ENCODE peak calls at places on chromosomes 12 and 14, in five cellular contexts. L is activated naive CD4-positive, alpha-beta T cell treated with anti-CD3 and anti-CD28 coated beads, Interleukin-2, amount 50 U/mL, for 16 hours; N is cardiac septum; C is T-helper 17 cell; M is MV-4-11. V is an unnamed sample.

GRCh38 chr12:12724421-12725085 is 7.4 kb downstream of the CDKN1B start:
- DNase-seq in C (no peak), L (no peak), N (no peak), M (no peak), V (no peak)

GRCh38 chr14:104683653-104684448 is 5.6 kb upstream of the INF2 start:
- DNase-seq in M (no peak), C (no peak), N (no peak), L (no peak), V (no peak)

GRCh38 chr12:116423053-116423452 is 136.1 kb upstream of the MAP1LC3B2 start:
- DNase-seq in M (peak), N (no peak), L (no peak), C (no peak), V (no peak)

GRCh38 chr12:105922670-105923102 is 216.1 kb downstream of the NUAK1 start:
- DNase-seq in N (no peak), C (no peak), M (no peak), L (no peak), V (no peak)

GRCh38 chr14:42001436-42001835 is 394.8 kb downstream of the LRFN5 start:
- DNase-seq in M (no peak), L (no peak), N (no peak), C (no peak), V (no peak)

GRCh38 chr14:23887536-23887935 is 66.0 kb upstream of the DHRS4 start:
- DNase-seq in N (no peak), M (no peak), C (no peak), L (no peak), V (no peak)

GRCh38 chr12:111773801-111774551 is 7.2 kb downstream of the ALDH2 start:
- DNase-seq in C (no peak), M (peak), L (no peak), N (peak), V (no peak)

GRCh38 chr12:94235894-94236293 is 87.5 kb downstream of the PLXNC1 start:
- DNase-seq in M (no peak), L (no peak), C (no peak), N (no peak), V (no peak)

GRCh38 chr14:79516009-79516408 is 695.3 kb downstream of the DIO2 start:
- DNase-seq in M (no peak), L (no peak), C (no peak), N (no peak), V (no peak)

GRCh38 chr12:22408605-22409004 is 74.1 kb upstream of the ST8SIA1 start:
- DNase-seq in N (no peak), C (no peak), M (no peak), L (no peak), V (no peak)

GRCh38 chr12:93016752-93017350 is 87.8 kb upstream of the EEA1 start:
- DNase-seq in L (no peak), C (no peak), N (no peak), M (no peak), V (no peak)

GRCh38 chr14:64942531-64943111 is at the start of gene GPX2:
- DNase-seq in N (peak), L (no peak), M (no peak), C (no peak), V (no peak)

GRCh38 chr14:92683041-92683440 is 65.4 kb downstream of the LGMN start:
- DNase-seq in C (no peak), L (no peak), N (no peak), M (no peak), V (no peak)

GRCh38 chr12:55822228-55822627 is 4.4 kb downstream of the ORMDL2 start:
- DNase-seq in N (no peak), C (no peak), L (no peak), M (no peak), V (peak)

GRCh38 chr12:54352891-54353874 is 11.1 kb downstream of the GPR84 start:
- DNase-seq in M (no peak), L (no peak), N (no peak), C (no peak), V (no peak)

GRCh38 chr14:78967111-78967809 is 797.1 kb downstream of the NRXN3 start:
- DNase-seq in L (no peak), N (no peak), C (no peak), M (no peak), V (no peak)

GRCh38 chr14:91555531-91555930 is 45.4 kb upstream of the PPP4R3A start:
- DNase-seq in N (no peak), C (no peak), L (no peak), M (no peak), V (no peak)

GRCh38 chr14:60222820-60223219 is 26.2 kb upstream of the PPM1A start:
- DNase-seq in L (no peak), N (peak), M (no peak), C (no peak), V (no peak)

GRCh38 chr12:70721958-70722357 is 84.7 kb upstream of the PTPRB start:
- DNase-seq in M (no peak), C (no peak), L (no peak), N (no peak), V (no peak)

GRCh38 chr12:78703820-78704525 is 160.6 kb upstream of the SYT1 start:
- DNase-seq in C (no peak), M (no peak), L (no peak), N (no peak), V (no peak)

GRCh38 chr14:97709552-97709951 is 912.4 kb downstream of the VRK1 start:
- DNase-seq in M (no peak), C (no peak), L (no peak), N (no peak), V (peak)

GRCh38 chr14:104845033-104845666 is 19.9 kb upstream of the CEP170B start:
- DNase-seq in L (no peak), M (no peak), N (peak), C (no peak), V (peak)

GRCh38 chr14:88463318-88463717 is 77.9 kb downstream of the SPATA7 start:
- DNase-seq in M (no peak), N (no peak), L (no peak), C (no peak), V (no peak)

GRCh38 chr12:104743181-104743580 is 214.9 kb downstream of the SLC41A2 start:
- DNase-seq in M (no peak), N (no peak), C (no peak), L (no peak), V (no peak)

GRCh38 chr14:99792551-99793212 is 531 bp upstream of the EML1 start:
- DNase-seq in N (no peak), M (no peak), C (no peak), L (no peak), V (no peak)

GRCh38 chr12:3816266-3816665 is 56.9 kb downstream of the PARP11 start:
- DNase-seq in N (no peak), L (no peak), M (no peak), C (no peak), V (no peak)